ENCODE peak calls at places on chromosomes 6 and 20, in nine cellular contexts. K, M, J, P, V, X, E, L and Y are unnamed samples.

GRCh38 chr6:27592107-27592480 is 119.2 kb upstream of the ZNF184 start:
- DNase-seq in K (peak; percentile 41), M (no peak), J (no peak), P (no peak), V (no peak), X (no peak), E (no peak), L (no peak), Y (no peak)

GRCh38 chr6:15974817-15975216 is 154.1 kb upstream of the MYLIP start:
- DNase-seq in K (no peak), M (no peak), J (no peak), P (no peak), V (no peak), X (no peak), E (no peak), L (no peak), Y (no peak)

GRCh38 chr20:43821795-43822194 is 92.9 kb upstream of the TOX2 start:
- DNase-seq in K (no peak), M (no peak), J (no peak), P (no peak), V (no peak), X (no peak), E (no peak), L (no peak), Y (no peak)

GRCh38 chr6:83853968-83854501 is 875 bp downstream of the RIPPLY2 start:
- DNase-seq in K (peak; percentile 66), M (peak; percentile 71), J (no peak), P (no peak), V (no peak), X (no peak), E (no peak), L (no peak), Y (no peak)

GRCh38 chr20:47586648-47587306 is 85.1 kb downstream of the NCOA3 start:
- DNase-seq in K (no peak), M (no peak), J (no peak), P (no peak), V (no peak), X (no peak), E (no peak), L (no peak), Y (no peak)

GRCh38 chr6:3843379-3844096 is 5.6 kb upstream of the FAM50B start:
- DNase-seq in K (no peak), M (no peak), J (no peak), P (no peak), V (no peak), X (no peak), E (no peak), L (no peak), Y (no peak)

GRCh38 chr6:22320750-22321149 is 23.9 kb upstream of the PRL start:
- DNase-seq in K (no peak), M (no peak), J (no peak), P (no peak), V (no peak), X (no peak), E (no peak), L (peak; percentile 95), Y (no peak)

GRCh38 chr6:6591778-6592388 is 3.4 kb downstream of the LY86 start:
- DNase-seq in K (no peak), M (no peak), J (no peak), P (peak; percentile 40), V (no peak), X (no peak), E (peak; percentile 10), L (no peak), Y (peak; percentile 73)

GRCh38 chr6:43860285-43860684 is 90.3 kb downstream of the VEGFA start:
- DNase-seq in K (no peak), M (peak; percentile 20), J (no peak), P (no peak), V (no peak), X (no peak), E (no peak), L (no peak), Y (no peak)

GRCh38 chr6:78089551-78089950 is 436.7 kb downstream of the MEI4 start:
- DNase-seq in K (no peak), M (no peak), J (no peak), P (no peak), V (no peak), X (no peak), E (no peak), L (no peak), Y (no peak)

GRCh38 chr20:45685896-45686295 is 15.9 kb upstream of the WFDC11 start:
- DNase-seq in K (no peak), M (no peak), J (no peak), P (no peak), V (no peak), X (no peak), E (no peak), L (peak; percentile 29), Y (no peak)

GRCh38 chr6:134431306-134431919 is 113.5 kb upstream of the SGK1 start:
- DNase-seq in K (no peak), M (no peak), J (no peak), P (no peak), V (no peak), X (no peak), E (no peak), L (peak; percentile 89), Y (no peak)

GRCh38 chr6:43877021-43877420 is 107.0 kb downstream of the VEGFA start:
- DNase-seq in K (no peak), M (no peak), J (no peak), P (no peak), V (no peak), X (no peak), E (no peak), L (no peak), Y (no peak)

GRCh38 chr6:131811510-131811909 is 3.7 kb downstream of the ENPP1 start:
- DNase-seq in K (no peak), M (no peak), J (no peak), P (peak; percentile 7), V (no peak), X (no peak), E (no peak), L (no peak), Y (no peak)

GRCh38 chr6:4575724-4576123 is 200.5 kb upstream of the CDYL start:
- DNase-seq in K (no peak), M (no peak), J (no peak), P (no peak), V (no peak), X (no peak), E (no peak), L (no peak), Y (no peak)

GRCh38 chr6:47630587-47630986 is 67.8 kb upstream of the ADGRF4 start:
- DNase-seq in K (no peak), M (no peak), J (no peak), P (no peak), V (no peak), X (no peak), E (no peak), L (no peak), Y (no peak)

GRCh38 chr20:24721891-24722530 is 227.1 kb upstream of the CST7 start:
- DNase-seq in K (peak; percentile 12), M (no peak), J (no peak), P (no peak), V (no peak), X (no peak), E (no peak), L (no peak), Y (no peak)

GRCh38 chr6:155604991-155605390 is 149.4 kb upstream of the NOX3 start:
- DNase-seq in K (no peak), M (no peak), J (no peak), P (no peak), V (no peak), X (no peak), E (no peak), L (peak; percentile 39), Y (no peak)

GRCh38 chr20:58309607-58310290 is at the start of gene RAB22A:
- DNase-seq in K (peak; percentile 61), M (peak; percentile 72), J (peak; percentile 90), P (peak; percentile 93), V (peak; percentile 76), X (peak; percentile 81), E (peak; percentile 69), L (peak; percentile 85), Y (peak; percentile 94)

GRCh38 chr6:164417537-164417936 is 891.9 kb downstream of the C6orf118 start:
- DNase-seq in K (no peak), M (no peak), J (no peak), P (no peak), V (no peak), X (no peak), E (no peak), L (no peak), Y (no peak)

GRCh38 chr6:35068644-35069043 is 72.5 kb downstream of the TCP11 start:
- DNase-seq in K (no peak), M (no peak), J (peak; percentile 10), P (no peak), V (no peak), X (no peak), E (no peak), L (no peak), Y (peak; percentile 13)

GRCh38 chr20:33160681-33161080 is 7.3 kb upstream of the BPIFA2 start:
- DNase-seq in K (no peak), M (no peak), J (no peak), P (no peak), V (no peak), X (no peak), E (no peak), L (no peak), Y (no peak)

GRCh38 chr6:18444176-18444575 is 57.0 kb downstream of the RNF144B start:
- DNase-seq in K (no peak), M (no peak), J (no peak), P (no peak), V (no peak), X (no peak), E (no peak), L (peak; percentile 43), Y (no peak)

GRCh38 chr20:49993301-49993751 is 10.5 kb downstream of the SNAI1 start:
- DNase-seq in K (no peak), M (no peak), J (no peak), P (peak; percentile 50), V (no peak), X (no peak), E (no peak), L (no peak), Y (no peak)

GRCh38 chr6:30164714-30165113 is 1.4 kb downstream of the TRIM15 start:
- DNase-seq in K (no peak), M (no peak), J (no peak), P (no peak), V (no peak), X (no peak), E (no peak), L (no peak), Y (no peak)

GRCh38 chr6:74764486-74764885 is 441.4 kb downstream of the COL12A1 start:
- DNase-seq in K (no peak), M (no peak), J (no peak), P (no peak), V (no peak), X (no peak), E (no peak), L (no peak), Y (no peak)

GRCh38 chr6:6284231-6284966 is 36.1 kb downstream of the F13A1 start:
- DNase-seq in K (no peak), M (no peak), J (no peak), P (peak; percentile 35), V (no peak), X (no peak), E (no peak), L (no peak), Y (no peak)

GRCh38 chr6:43817192-43817591 is 47.2 kb downstream of the VEGFA start:
- DNase-seq in K (no peak), M (no peak), J (peak; percentile 76), P (peak; percentile 34), V (no peak), X (peak; percentile 42), E (no peak), L (peak; percentile 53), Y (no peak)

GRCh38 chr6:390914-391558 is 516 bp upstream of the IRF4 start:
- DNase-seq in K (no peak), M (no peak), J (no peak), P (no peak), V (no peak), X (peak; percentile 76), E (no peak), L (peak; percentile 5), Y (no peak)